ENCODE peak calls at places on chromosomes 6 and 20, in six cellular contexts. N, S, O, Y, Z and E are unnamed samples.
A peak's percentile ranks its signal among the peaks of the same experiment; 100 is the strongest.

GRCh38 chr6:25713802-25714201 is 40.7 kb upstream of the SLC17A4 start:
- DNase-seq in N (no peak), S (peak; percentile 7), O (no peak), Y (no peak), Z (no peak), E (no peak)

GRCh38 chr6:138891255-138891986 is 95.5 kb downstream of the ECT2L start:
- DNase-seq in N (no peak), S (no peak), O (no peak), Y (no peak), Z (no peak), E (no peak)

GRCh38 chr6:158031445-158032353 is 50.0 kb downstream of the SYNJ2 start:
- DNase-seq in N (no peak), S (peak; percentile 50), O (peak; percentile 99), Y (peak; percentile 85), Z (peak; percentile 47), E (peak; percentile 83)

GRCh38 chr6:108242259-108242658 is 18.6 kb downstream of the SNX3 start:
- DNase-seq in N (no peak), S (no peak), O (no peak), Y (no peak), Z (no peak), E (no peak)

GRCh38 chr6:116476021-116476678 is 15.0 kb downstream of the CALHM6 start:
- DNase-seq in N (no peak), S (peak; percentile 91), O (no peak), Y (peak; percentile 35), Z (no peak), E (no peak)

GRCh38 chr20:64203037-64203777 is 39.0 kb downstream of the MYT1 start:
- DNase-seq in N (no peak), S (no peak), O (peak; percentile 51), Y (no peak), Z (no peak), E (no peak)

GRCh38 chr6:151257984-151258445 is 18.2 kb downstream of the AKAP12 start:
- DNase-seq in N (no peak), S (no peak), O (no peak), Y (no peak), Z (no peak), E (no peak)

GRCh38 chr20:12391099-12391498 is 473.4 kb downstream of the BTBD3 start:
- DNase-seq in N (no peak), S (no peak), O (no peak), Y (no peak), Z (no peak), E (no peak)

GRCh38 chr6:28866342-28867077 is 57.3 kb downstream of the TRIM27 start:
- DNase-seq in N (peak; percentile 77), S (peak; percentile 86), O (peak; percentile 81), Y (peak; percentile 13), Z (peak; percentile 73), E (peak; percentile 19)